ENCODE peak calls at places on chromosomes 1 and 21, in seven cellular contexts. T is anterior cingulate cortex, F is Kasumi-1, D is AG10803, A is NCI-H1092, C is WTC11, G is mucosa of descending colon. Z is an unnamed sample.

GRCh38 chr1:221634606-221635005 is 107.3 kb downstream of the DUSP10 start:
- DNase-seq in F (no peak), G (no peak), A (no peak), T (no peak), C (no peak), D (no peak), Z (no peak)

GRCh38 chr21:34818663-34819158 is 149.9 kb downstream of the CLIC6 start:
- DNase-seq in F (no peak), A (no peak), D (no peak), G (no peak), T (no peak), C (no peak), Z (no peak)

GRCh38 chr1:24983006-24983680 is 53.1 kb upstream of the RUNX3 start:
- DNase-seq in T (no peak), G (no peak), A (no peak), C (no peak), D (no peak), F (no peak), Z (no peak)

GRCh38 chr1:205925730-205926129 is 17.5 kb downstream of the SLC26A9 start:
- DNase-seq in A (no peak), G (no peak), D (peak), F (no peak), T (no peak), C (no peak), Z (peak)

GRCh38 chr1:114428083-114428754 is 82.8 kb downstream of the TRIM33 start:
- DNase-seq in A (no peak), F (peak), C (no peak), T (no peak), G (no peak), D (peak), Z (no peak)

GRCh38 chr1:65174585-65174984 is 26.6 kb downstream of the AK4 start:
- DNase-seq in D (peak), G (no peak), T (no peak), C (no peak), A (no peak), F (peak), Z (no peak)

GRCh38 chr21:28298251-28298672 is 694.4 kb downstream of the LTN1 start:
- DNase-seq in A (no peak), G (no peak), C (no peak), D (peak), T (no peak), F (no peak), Z (no peak)

GRCh38 chr1:30196457-30196856 is 526.9 kb downstream of the MATN1 start:
- DNase-seq in A (no peak), G (no peak), T (no peak), F (no peak), C (no peak), D (no peak), Z (no peak)